ENCODE peak calls at places on chromosomes 11 and 22, in eight cellular contexts. M is fibroblast of lung, Y is HCT116, S is A673, O is neural progenitor cell, L is PC-3, A is hepatocyte, E is astrocyte. K is an unnamed sample.

GRCh38 chr11:46343520-46343919 is 3.7 kb upstream of the DGKZ start:
- DNase-seq in E (no peak), M (no peak), L (no peak), Y (no peak), A (no peak), S (no peak), O (no peak), K (no peak)

GRCh38 chr11:68447015-68447801 is 13.3 kb upstream of the PPP6R3 start:
- DNase-seq in M (peak; percentile 36), A (peak; percentile 89), E (no peak), O (peak; percentile 87), S (peak; percentile 87), Y (peak; percentile 35), L (peak; percentile 78), K (no peak)

GRCh38 chr11:76152741-76153608 is 53.3 kb downstream of the WNT11 start:
- DNase-seq in Y (no peak), L (no peak), O (peak; percentile 33), E (no peak), M (no peak), A (no peak), S (no peak), K (no peak)

GRCh38 chr11:112972399-112973115 is 11.3 kb downstream of the NCAM1 start:
- DNase-seq in O (no peak), Y (no peak), A (no peak), M (no peak), S (no peak), L (no peak), E (no peak), K (no peak)

GRCh38 chr11:42175203-42175602 is 715.8 kb upstream of the LRRC4C start:
- DNase-seq in E (peak; percentile 95), M (peak; percentile 95), A (no peak), O (no peak), L (peak; percentile 74), S (no peak), Y (no peak), K (no peak)

GRCh38 chr11:44618561-44619425 is 53.3 kb downstream of the CD82 start:
- DNase-seq in A (no peak), M (no peak), O (no peak), E (no peak), L (no peak), Y (no peak), S (no peak), K (no peak)

GRCh38 chr11:112589132-112589531 is 328.5 kb upstream of the PLET1 start:
- DNase-seq in Y (no peak), L (no peak), E (no peak), M (no peak), A (peak; percentile 38), S (no peak), O (no peak), K (no peak)

GRCh38 chr22:32628626-32629587 is 154.3 kb downstream of the FBXO7 start:
- DNase-seq in O (no peak), L (no peak), A (peak; percentile 31), M (no peak), Y (no peak), E (no peak), S (no peak), K (no peak)

GRCh38 chr11:33214187-33214586 is 43.0 kb upstream of the HIPK3 start:
- DNase-seq in S (no peak), A (no peak), E (peak; percentile 34), M (peak; percentile 45), L (no peak), Y (no peak), O (no peak), K (no peak)

GRCh38 chr11:128669491-128669890 is 24.4 kb upstream of the FLI1 start:
- DNase-seq in O (no peak), A (no peak), E (peak; percentile 49), M (peak; percentile 59), L (peak; percentile 61), S (no peak), Y (no peak), K (no peak)

GRCh38 chr11:125404811-125405481 is 91.1 kb downstream of the FEZ1 start:
- DNase-seq in S (peak; percentile 67), Y (peak; percentile 21), O (peak; percentile 87), E (no peak), L (peak; percentile 50), M (peak; percentile 42), A (peak; percentile 82), K (no peak)

GRCh38 chr11:2551131-2551530 is 106.3 kb downstream of the KCNQ1 start:
- DNase-seq in S (no peak), E (no peak), M (no peak), O (no peak), L (no peak), A (no peak), Y (no peak), K (no peak)

GRCh38 chr11:64870176-64870892 is 8.1 kb downstream of the EHD1 start:
- DNase-seq in M (peak; percentile 81), E (peak; percentile 75), L (peak; percentile 48), O (peak; percentile 18), A (peak; percentile 76), Y (no peak), S (no peak), K (no peak)

GRCh38 chr11:58301576-58301975 is 33.5 kb upstream of the OR10W1 start:
- DNase-seq in Y (no peak), L (peak; percentile 85), A (no peak), E (peak; percentile 63), S (no peak), M (peak; percentile 74), O (no peak), K (no peak)

GRCh38 chr11:57668467-57668890 is 565 bp downstream of the ZDHHC5 start:
- DNase-seq in S (no peak), A (no peak), Y (no peak), E (no peak), O (no peak), M (no peak), L (peak; percentile 26), K (no peak)

GRCh38 chr11:44854146-44854545 is 96.5 kb downstream of the TP53I11 start:
- DNase-seq in A (no peak), L (peak; percentile 25), M (no peak), Y (no peak), S (no peak), E (no peak), O (no peak), K (no peak)

GRCh38 chr11:94845622-94846021 is 77.5 kb downstream of the AMOTL1 start:
- DNase-seq in E (no peak), S (no peak), A (peak; percentile 25), Y (no peak), O (no peak), M (peak; percentile 27), L (peak; percentile 93), K (no peak)

GRCh38 chr11:58059011-58059358 is 28.2 kb downstream of the OR6Q1 start:
- DNase-seq in L (peak; percentile 64), Y (no peak), S (no peak), M (peak; percentile 97), E (peak; percentile 96), A (peak; percentile 67), O (peak; percentile 56), K (no peak)

GRCh38 chr11:34859496-34859895 is 56.7 kb downstream of the APIP start:
- DNase-seq in O (no peak), A (no peak), L (no peak), Y (no peak), S (no peak), E (no peak), M (no peak), K (no peak)

GRCh38 chr22:41799486-41800347 is 762 bp upstream of the CCDC134 start:
- DNase-seq in M (peak; percentile 22), S (no peak), E (no peak), O (peak; percentile 39), A (peak; percentile 15), L (no peak), Y (no peak), K (no peak)

GRCh38 chr11:61783717-61784505 is 8.5 kb downstream of the TMEM258 start:
- DNase-seq in Y (no peak), S (no peak), M (peak; percentile 84), A (no peak), E (peak; percentile 79), L (no peak), O (no peak), K (no peak)

GRCh38 chr11:11119917-11120316 is 233.1 kb downstream of the CSNK2A3 start:
- DNase-seq in Y (no peak), O (no peak), L (no peak), A (no peak), E (no peak), S (no peak), M (no peak), K (no peak)

GRCh38 chr22:41382098-41382578 is 396 bp downstream of the TEF start:
- DNase-seq in A (peak; percentile 83), E (no peak), O (peak; percentile 90), L (peak; percentile 25), M (no peak), Y (no peak), S (peak; percentile 76), K (no peak)

GRCh38 chr22:49044091-49044490 is 783.6 kb downstream of the BRD1 start:
- DNase-seq in L (no peak), A (no peak), M (no peak), S (no peak), O (no peak), Y (no peak), E (no peak), K (no peak)

GRCh38 chr11:123576082-123576481 is 78.3 kb downstream of the SCN3B start:
- DNase-seq in M (no peak), L (no peak), S (no peak), O (no peak), Y (no peak), E (no peak), A (no peak), K (no peak)
- H3K4me3 ChIP-seq in M (no peak overlapping the region), L (no peak overlapping the region), S (no peak overlapping the region), O (no peak overlapping the region), Y (no peak overlapping the region), E (no peak overlapping the region), A (no peak overlapping the region), K (no peak overlapping the region)

DNA sequence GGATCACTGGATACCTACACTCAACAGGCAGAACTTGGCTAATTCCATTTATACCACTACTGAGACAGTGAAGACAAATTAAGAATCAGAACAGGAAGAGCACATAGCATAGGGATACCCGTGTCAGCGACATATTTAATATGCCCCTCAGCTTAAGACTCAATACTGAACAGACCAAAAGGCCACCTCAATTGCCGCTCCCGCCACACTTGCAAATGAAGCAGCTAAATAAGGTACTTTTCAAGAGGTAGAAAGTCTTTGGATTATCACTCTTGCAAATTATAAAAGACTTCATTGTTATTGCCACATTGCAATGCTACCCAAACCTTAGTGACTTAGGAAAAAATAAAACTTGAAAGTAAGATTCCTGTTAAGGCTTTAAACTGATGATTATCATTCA is 3.1 kb downstream of the DDX17 start:
- DNase-seq in M (no peak), E (no peak), S (no peak), A (no peak), L (no peak), Y (no peak), O (no peak), K (no peak)
- H3K36me3 ChIP-seq in M (peaks cover 17% of the 10 kb centered on the region), E (peaks cover 30% of the 10 kb centered on the region), S (peaks cover 73% of the 10 kb centered on the region), A (no peaks in the 10 kb centered on the region), L (peaks cover 35% of the 10 kb centered on the region), Y (peaks cover 35% of the 10 kb centered on the region), O (peaks cover 42% of the 10 kb centered on the region), K (peaks cover 72% of the 10 kb centered on the region)

GRCh38 chr11:86291466-86292262 is 10.4 kb upstream of the HIKESHI start:
- DNase-seq in L (peak; percentile 79), A (peak; percentile 64), S (peak; percentile 80), M (peak; percentile 56), O (peak; percentile 75), E (peak; percentile 34), Y (peak; percentile 39), K (no peak)
- TF ChIP-seq EZH2 in L (no peak), A (no peak), S (no peak), M (no peak), O (no peak), E (no peak), Y (no peak), K (no peak)

GRCh38 chr22:50673231-50674126 is 856 bp downstream of the SHANK3 start:
- DNase-seq in O (peak; percentile 62), L (no peak), Y (no peak), A (peak; percentile 16), E (no peak), M (no peak), S (peak; percentile 43), K (no peak)
- H3K4me3 ChIP-seq in O (peak overlapping the region; percentile 85), L (no peak overlapping the region), Y (peak overlapping the region; percentile 9), A (peak overlapping the region; percentile 29), E (no peak overlapping the region), M (no peak overlapping the region), S (peak overlapping the region; percentile 47), K (peak overlapping the region; percentile 87)

K was measured in SK-N-MC.